ENCODE peak calls at places on chromosomes 11 and 22, in seven cellular contexts. N is kidney tubule cell; A is AG04450; E is activated CD4-positive, CD25-positive, alpha-beta regulatory T cell; U is left cardiac atrium; M is left ventricle myocardium inferior; Y is heart left ventricle. I is an unnamed sample.
A peak's percentile ranks its signal among the peaks of the same experiment; 100 is the strongest.

GRCh38 chr11:71222318-71223080 is 29.9 kb downstream of the SHANK2 start:
- DNase-seq in N (no peak), E (no peak), U (no peak), Y (no peak), A (no peak), M (peak; percentile 53), I (no peak)

GRCh38 chr11:35373284-35373933 is 45.9 kb downstream of the SLC1A2 start:
- DNase-seq in E (no peak), A (no peak), U (no peak), M (no peak), Y (no peak), N (peak; percentile 92), I (peak; percentile 53)

GRCh38 chr22:49310354-49310753 is 517.3 kb downstream of the BRD1 start:
- DNase-seq in Y (no peak), E (no peak), A (no peak), M (no peak), N (no peak), U (no peak), I (no peak)

GRCh38 chr11:14015711-14016110 is 53.2 kb downstream of the SPON1 start:
- DNase-seq in M (no peak), E (no peak), A (no peak), N (peak; percentile 90), Y (no peak), U (no peak), I (peak; percentile 54)

GRCh38 chr11:19553683-19554333 is 158.8 kb upstream of the NAV2 start:
- DNase-seq in E (peak; percentile 35), U (peak; percentile 84), Y (peak; percentile 80), N (peak; percentile 72), M (peak; percentile 76), A (peak; percentile 44), I (no peak)

GRCh38 chr11:77200869-77201268 is 72.8 kb downstream of the MYO7A start:
- DNase-seq in E (no peak), N (no peak), A (no peak), U (no peak), Y (peak; percentile 1), M (no peak), I (no peak)

GRCh38 chr11:120832609-120833221 is 191.2 kb upstream of the TBCEL start:
- DNase-seq in A (no peak), M (no peak), U (no peak), E (no peak), N (peak; percentile 47), Y (no peak), I (no peak)

GRCh38 chr22:35891442-35891841 is 137.2 kb downstream of the RBFOX2 start:
- DNase-seq in A (no peak), M (no peak), N (no peak), U (no peak), E (no peak), Y (no peak), I (no peak)

GRCh38 chr11:61695917-61696316 is 15.7 kb downstream of the DAGLA start:
- DNase-seq in N (peak; percentile 96), M (peak; percentile 79), U (peak; percentile 90), A (no peak), E (peak; percentile 79), Y (peak; percentile 80), I (peak; percentile 74)

GRCh38 chr22:38469306-38469781 is 1.4 kb downstream of the KDELR3 start:
- DNase-seq in A (no peak), E (no peak), M (no peak), N (no peak), Y (no peak), U (no peak), I (no peak)

GRCh38 chr11:14583252-14584105 is 60.1 kb upstream of the PDE3B start:
- DNase-seq in N (peak; percentile 52), Y (peak; percentile 12), E (no peak), A (no peak), M (peak; percentile 47), U (peak; percentile 60), I (no peak)

GRCh38 chr11:9726313-9727022 is 62.6 kb downstream of the SWAP70 start:
- DNase-seq in M (no peak), N (peak; percentile 80), E (no peak), U (no peak), Y (no peak), A (peak; percentile 37), I (no peak)

GRCh38 chr11:76606102-76606793 is 64.3 kb downstream of the LRRC32 start:
- DNase-seq in U (peak; percentile 68), M (peak; percentile 51), N (no peak), Y (peak; percentile 69), A (no peak), E (no peak), I (no peak)

GRCh38 chr22:33335611-33336279 is 277.6 kb upstream of the SYN3 start:
- DNase-seq in U (no peak), E (no peak), N (peak; percentile 88), Y (no peak), A (no peak), M (no peak), I (no peak)

GRCh38 chr11:1936781-1937615 is 10.1 kb upstream of the MRPL23 start:
- DNase-seq in M (peak; percentile 11), U (peak; percentile 19), Y (no peak), N (no peak), E (no peak), A (no peak), I (no peak)

GRCh38 chr11:64800633-64801464 is 2.2 kb downstream of the MAP4K2 start:
- DNase-seq in A (no peak), Y (no peak), E (no peak), N (no peak), M (no peak), U (no peak), I (no peak)

GRCh38 chr11:75792997-75793800 is 21.8 kb upstream of the UVRAG start:
- DNase-seq in Y (peak; percentile 24), U (no peak), A (no peak), N (no peak), E (no peak), M (peak; percentile 62), I (no peak)

GRCh38 chr22:18076060-18076497 is 1.7 kb upstream of the PEX26 start:
- DNase-seq in E (no peak), Y (peak; percentile 59), M (no peak), N (peak; percentile 91), A (peak; percentile 80), U (peak; percentile 64), I (no peak)

GRCh38 chr11:45647786-45648185 is 17.6 kb downstream of the CHST1 start:
- DNase-seq in N (no peak), A (no peak), M (no peak), E (no peak), U (no peak), Y (no peak), I (no peak)

GRCh38 chr22:17786435-17787158 is 12.3 kb upstream of the BID start:
- DNase-seq in Y (peak; percentile 83), A (no peak), U (peak; percentile 76), E (no peak), M (peak; percentile 85), N (no peak), I (no peak)

GRCh38 chr11:74011360-74012071 is 2.6 kb upstream of the UCP3 start:
- DNase-seq in M (no peak), U (no peak), E (no peak), N (no peak), Y (no peak), A (no peak), I (no peak)

GRCh38 chr22:49230194-49230577 is 597.5 kb downstream of the BRD1 start:
- DNase-seq in N (no peak), U (no peak), M (no peak), E (no peak), A (no peak), Y (no peak), I (no peak)

GRCh38 chr11:104405277-104405676 is 241.3 kb upstream of the PDGFD start:
- DNase-seq in A (no peak), M (no peak), U (no peak), E (no peak), N (no peak), Y (no peak), I (no peak)

GRCh38 chr11:117096973-117097566 is 1.2 kb downstream of the SIK3 start:
- DNase-seq in A (no peak), Y (no peak), E (no peak), M (no peak), U (no peak), N (no peak), I (no peak)

GRCh38 chr11:119525855-119526196 is 102.9 kb upstream of the THY1 start:
- DNase-seq in E (no peak), Y (no peak), A (no peak), M (no peak), N (no peak), U (no peak), I (no peak)

GRCh38 chr11:73241300-73241699 is 23.2 kb downstream of the P2RY2 start:
- DNase-seq in U (no peak), E (no peak), M (no peak), A (no peak), Y (no peak), N (no peak), I (no peak)

GRCh38 chr11:129814244-129814992 is 1.2 kb upstream of the TMEM45B start:
- DNase-seq in Y (no peak), M (no peak), U (no peak), E (peak; percentile 16), N (peak; percentile 3), A (no peak), I (no peak)

GRCh38 chr22:24420072-24420976 is 7.1 kb upstream of the ADORA2A start:
- DNase-seq in A (no peak), N (no peak), E (no peak), U (no peak), Y (peak; percentile 62), M (no peak), I (no peak)

GRCh38 chr11:107856981-107857517 is 1.5 kb downstream of the SLC35F2 start:
- DNase-seq in A (no peak), N (peak; percentile 67), Y (no peak), E (no peak), M (no peak), U (peak; percentile 40), I (no peak)

GRCh38 chr11:130424613-130425140 is 3.7 kb downstream of the ADAMTS8 start:
- DNase-seq in N (no peak), A (no peak), E (no peak), M (no peak), U (no peak), Y (no peak), I (no peak)

GRCh38 chr11:76361365-76361764 is 19.6 kb downstream of the THAP12 start:
- DNase-seq in Y (no peak), E (no peak), N (no peak), U (no peak), M (no peak), A (no peak), I (no peak)

GRCh38 chr11:72209101-72209500 is 7.5 kb upstream of the FOLR2 start:
- DNase-seq in U (no peak), E (no peak), M (no peak), N (no peak), A (no peak), Y (no peak), I (no peak)

GRCh38 chr11:125464266-125464662 is 31.8 kb downstream of the FEZ1 start:
- DNase-seq in A (no peak), U (no peak), N (peak; percentile 74), Y (no peak), M (no peak), E (no peak), I (no peak)

GRCh38 chr22:29780781-29781676 is 13.9 kb downstream of the UQCR10 start:
- DNase-seq in Y (no peak), U (no peak), A (peak; percentile 60), M (no peak), E (no peak), N (peak; percentile 95), I (peak; percentile 69)

GRCh38 chr22:35648066-35649025 is at the start of gene APOL6:
- DNase-seq in U (no peak), A (no peak), Y (peak; percentile 51), M (no peak), N (peak; percentile 75), E (no peak), I (no peak)

GRCh38 chr11:74086242-74086884 is 77.5 kb upstream of the UCP3 start:
- DNase-seq in A (no peak), M (no peak), U (no peak), Y (no peak), E (no peak), N (no peak), I (no peak)

GRCh38 chr11:86676533-86677154 is 4.2 kb upstream of the ME3 start:
- DNase-seq in U (no peak), E (no peak), Y (no peak), M (no peak), N (peak; percentile 43), A (no peak), I (no peak)

GRCh38 chr22:39251762-39252460 is 7.1 kb upstream of the PDGFB start:
- DNase-seq in N (peak; percentile 73), Y (no peak), U (no peak), A (no peak), E (no peak), M (no peak), I (no peak)